ENCODE peak calls at places on chromosomes 12 and 14, in five cellular contexts. L is GM12878, M is K562, H is SK-N-SH, U is HepG2. N is an unnamed sample.

GRCh38 chr14:101187017-101187815 is 283.7 kb upstream of the RTL1 start:
- DNase-seq in L (no peak), M (no peak), H (peak), U (no peak), N (no peak)

GRCh38 chr14:35051796-35052195 is 5.7 kb downstream of the FAM177A1 start:
- DNase-seq in L (no peak), M (no peak), H (no peak), U (peak), N (no peak)

GRCh38 chr14:105477659-105478623 is 3.3 kb downstream of the CRIP2 start:
- DNase-seq in L (no peak), M (peak), H (no peak), U (no peak), N (no peak)

GRCh38 chr12:84502180-84502857 is 410.3 kb downstream of the SLC6A15 start:
- DNase-seq in L (no peak), M (no peak), H (no peak), U (no peak), N (no peak)

GRCh38 chr12:51349026-51349425 is 2.5 kb upstream of the CELA1 start:
- DNase-seq in L (no peak), M (no peak), H (no peak), U (no peak), N (no peak)

GRCh38 chr14:91388551-91388975 is 29.1 kb downstream of the CCDC88C start:
- DNase-seq in L (no peak), M (no peak), H (no peak), U (no peak), N (no peak)

GRCh38 chr12:94589591-94590001 is 60.8 kb downstream of the TMCC3 start:
- DNase-seq in L (no peak), M (no peak), H (no peak), U (no peak), N (no peak)

GRCh38 chr12:124917841-124918621 is 3.6 kb upstream of the UBC start:
- DNase-seq in L (no peak), M (no peak), H (no peak), U (peak), N (no peak)

GRCh38 chr12:50387487-50387886 is 8.9 kb downstream of the FAM186A start:
- DNase-seq in L (no peak), M (no peak), H (no peak), U (no peak), N (no peak)

GRCh38 chr14:90293766-90294471 is 37.6 kb downstream of the PSMC1 start:
- DNase-seq in L (no peak), M (no peak), H (no peak), U (no peak), N (no peak)

GRCh38 chr12:109255377-109255776 is 53.7 kb downstream of the FOXN4 start:
- DNase-seq in L (no peak), M (no peak), H (no peak), U (peak), N (no peak)

GRCh38 chr12:29971431-29971830 is 187.7 kb upstream of the TMTC1 start:
- DNase-seq in L (no peak), M (no peak), H (no peak), U (no peak), N (no peak)

GRCh38 chr14:102096569-102097188 is 9.8 kb upstream of the HSP90AA1 start:
- DNase-seq in L (no peak), M (peak), H (peak), U (peak), N (peak)

GRCh38 chr12:132545183-132545953 is 55.4 kb downstream of the FBRSL1 start:
- DNase-seq in L (no peak), M (no peak), H (no peak), U (no peak), N (no peak)

GRCh38 chr12:101552277-101552676 is 42.5 kb upstream of the MYBPC1 start:
- DNase-seq in L (no peak), M (no peak), H (no peak), U (no peak), N (no peak)

GRCh38 chr14:103224996-103225874 is 102.0 kb downstream of the TNFAIP2 start:
- DNase-seq in L (no peak), M (peak), H (no peak), U (no peak), N (no peak)

GRCh38 chr12:130044991-130045621 is 117.2 kb upstream of the FZD10 start:
- DNase-seq in L (no peak), M (no peak), H (no peak), U (peak), N (no peak)

GRCh38 chr14:100547633-100548294 is 39.5 kb downstream of the BEGAIN start:
- DNase-seq in L (no peak), M (no peak), H (no peak), U (no peak), N (peak)

GRCh38 chr14:96038558-96038919 is 623 bp upstream of the C14orf132 start:
- DNase-seq in L (no peak), M (no peak), H (no peak), U (no peak), N (peak)

GRCh38 chr12:459430-460258 is at the start of gene B4GALNT3:
- DNase-seq in L (no peak), M (peak), H (peak), U (no peak), N (peak)

GRCh38 chr12:61780435-61780834 is 479.8 kb upstream of the USP15 start:
- DNase-seq in L (no peak), M (no peak), H (no peak), U (no peak), N (no peak)

GRCh38 chr12:64714551-64714968 is 44.6 kb downstream of the GNS start:
- DNase-seq in L (peak), M (no peak), H (no peak), U (no peak), N (no peak)

GRCh38 chr14:82546401-82546800 is 1012.7 kb upstream of the SEL1L start:
- DNase-seq in L (no peak), M (no peak), H (no peak), U (no peak), N (no peak)

GRCh38 chr12:40515041-40515825 is 177.0 kb upstream of the CNTN1 start:
- DNase-seq in L (no peak), M (no peak), H (no peak), U (no peak), N (no peak)

GRCh38 chr12:63150255-63151060 is 543 bp downstream of the AVPR1A start:
- DNase-seq in L (no peak), M (no peak), H (peak), U (no peak), N (no peak)

GRCh38 chr14:39668449-39668848 is 236.2 kb upstream of the FBXO33 start:
- DNase-seq in L (no peak), M (no peak), H (no peak), U (no peak), N (no peak)

GRCh38 chr12:43309845-43310405 is 242.1 kb downstream of the ADAMTS20 start:
- DNase-seq in L (no peak), M (no peak), H (no peak), U (no peak), N (no peak)

GRCh38 chr14:101505216-101505970 is 55.9 kb upstream of the DIO3 start:
- DNase-seq in L (no peak), M (no peak), H (no peak), U (no peak), N (no peak)

GRCh38 chr12:19223018-19223417 is 93.5 kb downstream of the PLEKHA5 start:
- DNase-seq in L (no peak), M (no peak), H (peak), U (no peak), N (peak)

GRCh38 chr12:50715174-50715573 is 48.7 kb upstream of the ATF1 start:
- DNase-seq in L (no peak), M (no peak), H (no peak), U (no peak), N (no peak)

GRCh38 chr12:6205144-6205539 is 4.9 kb downstream of the CD9 start:
- DNase-seq in L (no peak), M (no peak), H (no peak), U (no peak), N (no peak)

GRCh38 chr14:69327507-69327906 is 67.5 kb downstream of the GALNT16 start:
- DNase-seq in L (no peak), M (no peak), H (no peak), U (no peak), N (no peak)

GRCh38 chr12:28711411-28711810 is 437.7 kb upstream of the FAR2 start:
- DNase-seq in L (no peak), M (no peak), H (no peak), U (no peak), N (no peak)

GRCh38 chr14:75821828-75822521 is 159.8 kb downstream of the TGFB3 start:
- DNase-seq in L (no peak), M (no peak), H (no peak), U (no peak), N (peak)

GRCh38 chr12:99960312-99960711 is 24.4 kb downstream of the ANKS1B start:
- DNase-seq in L (no peak), M (no peak), H (peak), U (no peak), N (no peak)

GRCh38 chr14:76768201-76768656 is 7.0 kb downstream of the VASH1 start:
- DNase-seq in L (peak), M (peak), H (peak), U (no peak), N (no peak)

GRCh38 chr12:26269554-26270284 is 74.3 kb downstream of the SSPN start:
- DNase-seq in L (no peak), M (no peak), H (no peak), U (no peak), N (no peak)

GRCh38 chr12:114508529-114509129 is 102.7 kb upstream of the TBX5 start:
- DNase-seq in L (peak), M (peak), H (peak), U (peak), N (peak)

DNA sequence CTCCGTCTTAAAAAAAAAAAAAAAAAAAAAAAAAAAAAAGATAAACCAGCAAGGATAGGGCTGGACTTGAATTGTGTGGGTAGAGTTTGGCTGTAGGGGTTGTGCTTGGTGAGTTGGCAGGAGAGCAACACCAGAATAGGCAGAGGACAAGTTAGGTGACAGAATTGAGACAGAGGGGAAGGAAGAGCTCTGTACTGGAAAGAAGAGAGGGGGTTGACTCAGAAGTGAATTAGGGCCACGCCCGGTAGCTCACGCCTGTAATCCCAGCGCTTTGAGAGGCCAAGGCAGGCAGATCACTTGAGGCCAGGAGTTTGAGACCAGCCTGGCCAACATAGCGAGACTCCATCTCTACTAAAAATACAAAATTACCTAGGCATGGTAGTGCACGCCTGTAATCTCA is 6.1 kb upstream of the TMEM30B start:
- DNase-seq in L (no peak), M (no peak), H (no peak), U (no peak), N (no peak)
- TF ChIP-seq ZBTB33 in L (no peak), M (no peak), H (no peak), U (no peak), N (no peak)

DNA sequence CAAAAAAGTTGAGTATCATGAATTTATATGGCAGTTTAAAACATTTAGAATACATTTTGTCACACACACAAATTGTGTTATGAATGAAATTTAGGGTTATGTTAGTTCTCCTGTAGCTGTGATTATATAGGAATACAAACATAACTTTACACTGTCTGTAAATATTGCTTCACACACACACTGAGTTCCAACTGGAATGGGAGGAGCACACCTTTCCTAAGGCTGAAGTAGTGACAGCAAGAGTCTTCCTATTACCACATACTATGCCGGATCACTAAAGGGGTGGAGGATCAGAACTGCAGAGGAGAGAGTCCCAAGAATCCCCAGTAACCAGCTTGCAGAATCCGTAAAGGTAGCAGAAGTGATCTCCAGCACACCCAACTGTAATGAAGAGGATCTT is 63.7 kb downstream of the DNAI7 start:
- DNase-seq in L (no peak), M (no peak), H (no peak), U (peak), N (no peak)
- TF ChIP-seq CTCF in L (no peak), M (no peak), H (no peak), U (no peak), N (no peak)

GRCh38 chr12:69685810-69686209 is 13.3 kb downstream of the BEST3 start:
- DNase-seq in L (no peak), M (no peak), H (no peak), U (no peak), N (no peak)
- TF ChIP-seq ZBTB33 in L (no peak), M (no peak), H (no peak), U (no peak), N (no peak)

DNA sequence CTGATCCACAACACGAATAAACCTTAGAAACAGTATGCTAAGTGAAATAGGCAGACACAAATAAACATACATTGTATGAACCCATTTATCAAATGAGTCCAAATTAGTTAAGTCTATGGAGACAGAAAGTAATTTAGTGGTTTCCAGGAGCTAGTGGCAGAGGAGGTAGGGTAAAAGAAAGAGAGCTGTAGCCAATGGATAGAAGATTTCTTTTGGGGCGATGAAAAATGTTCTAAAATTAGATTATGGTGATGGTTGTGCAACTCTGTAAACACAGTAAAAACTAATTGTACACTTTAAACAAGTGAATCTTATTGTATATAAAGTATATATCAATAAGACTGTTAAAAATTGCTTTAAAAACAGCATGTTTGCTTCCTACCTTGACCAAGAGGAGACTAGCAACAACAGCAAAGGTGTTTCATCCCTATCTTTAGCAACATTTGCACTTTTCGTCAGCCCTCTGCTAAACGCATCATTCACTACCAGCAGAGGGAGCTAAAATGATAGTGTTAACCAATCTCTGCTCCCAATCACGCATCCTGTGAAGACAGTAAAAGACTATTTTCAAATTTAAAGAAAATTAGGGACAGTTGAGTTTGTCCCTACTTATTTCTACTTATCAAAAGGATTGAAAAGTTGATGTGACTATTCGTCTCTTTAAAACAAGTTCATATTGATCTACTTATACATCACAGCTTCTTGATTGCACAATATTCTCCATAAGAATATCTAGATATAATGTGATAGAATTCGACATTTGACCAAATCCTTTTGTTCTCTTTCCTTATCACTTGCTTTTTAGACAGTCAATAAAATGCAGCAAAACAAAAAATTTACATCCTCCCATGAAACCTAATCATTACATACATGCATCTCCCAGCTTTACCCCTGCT is 24.0 kb upstream of the LGR5 start:
- DNase-seq in L (peak), M (peak), H (peak), U (peak), N (peak)
- TF ChIP-seq CTCF in L (peak), M (peak), H (peak), U (peak), N (peak)

DNA sequence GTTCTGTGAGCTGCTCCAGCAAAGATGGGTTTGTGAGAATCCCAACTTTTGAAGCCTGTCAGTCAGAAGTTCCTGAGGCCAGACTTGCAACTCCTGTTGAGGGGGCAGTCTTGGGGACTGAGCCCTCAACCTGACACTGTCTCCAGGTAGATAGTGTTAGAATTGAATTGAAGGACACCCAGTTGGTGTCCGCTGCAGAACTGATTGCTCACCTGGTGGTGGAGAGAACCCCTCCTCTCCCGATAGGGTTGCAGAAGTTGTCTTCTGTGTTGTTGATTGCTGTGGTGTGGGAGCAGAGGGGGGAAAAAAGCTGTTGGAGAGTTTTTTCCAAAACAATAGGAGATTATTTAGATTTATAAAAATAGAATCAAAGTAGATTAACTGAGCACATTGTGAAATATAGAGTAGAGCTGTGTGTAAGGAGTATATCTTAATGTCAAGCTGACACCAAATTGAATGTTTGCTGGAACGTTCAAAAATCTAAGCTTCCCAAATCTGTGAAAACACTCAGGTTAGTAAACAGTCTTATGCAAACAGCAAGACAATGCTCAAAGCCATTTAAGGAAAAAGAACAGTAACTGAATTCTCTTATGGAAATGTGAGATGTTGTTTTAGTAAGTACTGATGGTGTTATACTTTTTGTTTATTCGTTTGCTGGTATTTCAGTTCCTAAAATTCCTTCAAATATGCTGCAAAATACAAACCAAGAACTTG is 18.6 kb downstream of the HIF1A start:
- DNase-seq in L (no peak), M (no peak), H (no peak), U (no peak), N (no peak)
- TF ChIP-seq ZBTB33 in L (no peak), M (no peak), H (no peak), U (no peak), N (no peak)

DNA sequence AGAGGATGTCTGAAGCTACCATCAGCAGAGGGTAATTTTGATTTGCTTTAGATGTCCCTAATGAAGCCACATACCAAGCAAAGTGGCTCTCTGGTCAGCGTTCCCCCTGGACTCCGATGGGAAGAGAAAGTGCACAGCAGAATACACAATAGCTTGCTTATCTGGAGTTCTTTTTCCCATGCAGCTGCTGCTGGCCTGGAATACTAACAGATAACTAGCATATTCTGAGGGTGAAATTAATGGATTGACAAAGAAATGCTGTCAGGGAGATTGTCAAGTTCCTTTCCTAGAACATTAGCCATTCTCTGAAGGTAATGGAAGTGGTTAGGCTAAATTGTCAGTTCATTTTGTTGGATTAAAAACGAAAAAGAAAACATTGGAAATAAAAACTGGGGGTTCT is 391.3 kb downstream of the FLRT2 start:
- DNase-seq in L (no peak), M (no peak), H (no peak), U (no peak), N (no peak)
- TF ChIP-seq CTCF in L (no peak), M (no peak), H (no peak), U (no peak), N (no peak)

GRCh38 chr12:127284021-127284420 is 982.9 kb upstream of the TMEM132C start:
- DNase-seq in L (no peak), M (no peak), H (no peak), U (no peak), N (no peak)

GRCh38 chr12:127282786-127283565 is 984.0 kb upstream of the TMEM132C start:
- DNase-seq in L (no peak), M (no peak), H (no peak), U (no peak), N (no peak)

GRCh38 chr12:127278351-127278750 is 988.6 kb upstream of the TMEM132C start:
- DNase-seq in L (no peak), M (no peak), H (no peak), U (no peak), N (no peak)

GRCh38 chr12:127277882-127278281 is 989.1 kb upstream of the TMEM132C start:
- DNase-seq in L (peak), M (no peak), H (no peak), U (no peak), N (no peak)

GRCh38 chr12:127280393-127281275 is 986.3 kb upstream of the TMEM132C start:
- DNase-seq in L (no peak), M (peak), H (peak), U (peak), N (peak)
- TF ChIP-seq ZBTB33 in L (no peak), M (no peak), H (no peak), U (peak), N (no peak)

DNA sequence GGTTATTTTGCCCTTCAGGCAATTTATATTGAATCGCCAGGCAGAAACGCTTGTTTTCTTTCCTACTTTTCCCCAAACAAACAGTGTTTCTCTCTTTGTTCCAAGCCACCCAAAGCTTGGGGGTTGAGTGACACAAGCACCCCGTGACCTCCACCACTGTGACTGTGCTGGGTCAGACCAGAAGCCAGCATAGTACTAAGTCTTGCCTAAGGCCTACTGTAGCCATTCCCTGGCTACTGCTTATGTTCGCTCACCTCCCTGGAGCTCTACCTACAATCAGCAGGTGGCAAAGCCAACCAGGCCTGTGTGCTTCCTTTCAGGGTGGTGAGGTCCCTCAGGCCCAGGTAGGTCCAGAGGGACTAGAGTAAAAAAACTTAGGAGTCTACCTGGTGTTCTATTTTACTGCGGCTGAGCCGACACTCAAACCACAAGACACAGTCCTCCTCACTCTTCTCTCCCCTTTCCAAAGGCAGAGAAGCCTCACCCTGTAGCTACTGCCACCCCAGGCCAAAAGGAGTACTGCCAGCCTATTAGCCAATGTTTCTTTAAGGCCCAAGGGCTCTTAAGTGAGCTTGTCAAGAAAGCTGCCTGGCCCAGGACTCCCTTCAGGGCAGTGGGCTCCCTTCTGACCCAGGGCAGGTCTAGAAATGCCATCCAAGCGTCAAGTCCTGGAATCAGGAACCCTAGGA is 411.8 kb upstream of the MIS18BP1 start:
- DNase-seq in L (no peak), M (no peak), H (no peak), U (no peak), N (no peak)
- TF ChIP-seq CTCF in L (peak), M (no peak), H (peak), U (peak), N (no peak)